ENCODE peak calls at places on chromosome 7, in seven cellular contexts. Q is GM23248, A is tibial nerve, S is heart left ventricle, T is mesenchymal stem cell, N is PC-9, F is substantia nigra. D is an unnamed sample.
A peak's percentile ranks its signal among the peaks of the same experiment; 100 is the strongest.

GRCh38 chr7:2551418-2551817 is 3.9 kb downstream of the BRAT1 start:
- DNase-seq in T (no peak), Q (no peak), N (no peak), A (no peak), S (no peak), F (no peak), D (no peak)

GRCh38 chr7:131015131-131015954 is 281.3 kb upstream of the KLF14 start:
- DNase-seq in N (peak; percentile 27), Q (peak; percentile 77), A (no peak), S (no peak), F (no peak), T (peak; percentile 68), D (no peak)

GRCh38 chr7:36141850-36142249 is 11.2 kb upstream of the EEPD1 start:
- DNase-seq in F (no peak), N (no peak), Q (no peak), A (no peak), S (no peak), T (no peak), D (no peak)

GRCh38 chr7:131068604-131069021 is 259.1 kb upstream of the MKLN1 start:
- DNase-seq in A (no peak), T (peak; percentile 71), S (no peak), Q (peak; percentile 76), N (no peak), F (no peak), D (no peak)

GRCh38 chr7:2934211-2934731 is 90.2 kb upstream of the GNA12 start:
- DNase-seq in S (no peak), F (no peak), A (no peak), N (peak; percentile 63), T (peak; percentile 56), Q (peak; percentile 79), D (peak; percentile 26)

GRCh38 chr7:134905375-134905774 is 80.9 kb upstream of the AGBL3 start:
- DNase-seq in Q (peak; percentile 96), N (no peak), S (peak; percentile 67), T (peak; percentile 92), F (no peak), A (peak; percentile 69), D (peak; percentile 61)

GRCh38 chr7:19747740-19748339 is 25.6 kb downstream of the TMEM196 start:
- DNase-seq in A (no peak), S (no peak), F (no peak), Q (peak; percentile 59), T (peak; percentile 48), N (no peak), D (no peak)

GRCh38 chr7:150990416-150991186 is at the start of gene NOS3:
- DNase-seq in Q (peak; percentile 28), A (no peak), F (no peak), N (peak; percentile 55), S (no peak), T (no peak), D (peak; percentile 40)

GRCh38 chr7:13846386-13846785 is 143.1 kb downstream of the ETV1 start:
- DNase-seq in S (no peak), F (no peak), A (no peak), Q (peak; percentile 17), N (no peak), T (no peak), D (no peak)

GRCh38 chr7:8362723-8363369 is 70.6 kb upstream of the NXPH1 start:
- DNase-seq in T (no peak), F (no peak), Q (no peak), A (no peak), N (no peak), S (no peak), D (no peak)

GRCh38 chr7:101099969-101100781 is 14.9 kb downstream of the TRIM56 start:
- DNase-seq in F (peak; percentile 46), N (peak; percentile 98), A (peak; percentile 98), S (peak; percentile 88), Q (peak; percentile 99), T (peak; percentile 99), D (peak; percentile 93)

GRCh38 chr7:38034062-38034907 is 113.8 kb downstream of the EPDR1 start:
- DNase-seq in T (no peak), Q (no peak), F (no peak), S (no peak), A (no peak), N (no peak), D (no peak)

GRCh38 chr7:117117172-117117571 is 163.9 kb downstream of the ST7 start:
- DNase-seq in F (no peak), Q (no peak), N (no peak), A (no peak), S (no peak), T (no peak), D (no peak)

GRCh38 chr7:22607180-22607579 is 107.2 kb upstream of the STEAP1B start:
- DNase-seq in T (peak; percentile 72), F (no peak), Q (peak; percentile 81), N (no peak), S (no peak), A (no peak), D (no peak)

GRCh38 chr7:40815512-40815911 is 680.7 kb downstream of the SUGCT start:
- DNase-seq in N (no peak), S (no peak), A (no peak), F (no peak), T (no peak), Q (peak; percentile 94), D (no peak)

GRCh38 chr7:52168085-52168484 is 851.5 kb upstream of the COBL start:
- DNase-seq in S (no peak), A (no peak), T (no peak), F (no peak), N (no peak), Q (no peak), D (no peak)

GRCh38 chr7:101823596-101823995 is 6.2 kb downstream of the CUX1 start:
- DNase-seq in S (no peak), A (no peak), N (no peak), T (no peak), Q (no peak), F (no peak), D (no peak)

GRCh38 chr7:157007470-157008066 is 2.9 kb downstream of the MNX1 start:
- DNase-seq in Q (no peak), F (no peak), T (no peak), N (no peak), S (no peak), A (no peak), D (no peak)

DNA sequence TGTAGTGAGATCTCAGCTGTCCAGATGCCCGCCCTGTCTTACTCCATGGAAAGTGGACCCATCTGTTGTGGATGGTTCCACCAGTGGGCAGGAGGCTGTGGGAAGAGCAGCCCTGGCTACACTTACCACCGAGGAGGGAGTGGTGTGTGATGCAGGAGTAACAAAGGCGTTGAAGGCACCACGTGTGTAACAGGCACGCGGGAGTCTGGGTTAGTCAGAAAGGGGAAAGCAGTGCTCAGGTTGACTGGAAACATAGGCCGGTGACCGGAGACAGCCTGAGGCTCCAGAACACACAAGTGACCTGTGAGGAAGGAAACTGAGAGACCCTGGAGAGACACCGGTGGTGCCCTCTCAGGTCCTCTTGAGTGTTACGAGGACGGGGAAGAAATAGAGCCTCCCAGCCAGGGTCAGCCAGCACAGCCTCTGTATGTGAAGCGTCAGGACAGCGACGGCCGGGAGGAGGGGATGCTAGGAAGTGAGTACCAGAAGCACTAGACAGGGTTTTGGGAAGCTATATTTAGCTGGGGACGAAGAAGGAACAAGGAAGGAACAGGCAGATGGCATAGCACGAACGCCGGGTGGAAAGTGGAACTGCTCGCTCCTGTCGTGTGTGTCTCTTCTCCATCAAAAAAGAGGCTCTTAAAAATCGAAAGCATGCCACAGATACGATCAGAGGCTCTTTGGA is 51.7 kb downstream of the DAGLB start:
- DNase-seq in A (no peak), F (no peak), T (no peak), S (peak; percentile 38), Q (no peak), N (no peak), D (no peak)
- H3K27ac ChIP-seq in A (peak overlapping the region; percentile 41), F (peak overlapping the region; percentile 1), T (no peak overlapping the region), S (peak overlapping the region; percentile 72), Q (peak overlapping the region; percentile 14), N (peak overlapping the region; percentile 93), D (peak overlapping the region; percentile 65)

DNA sequence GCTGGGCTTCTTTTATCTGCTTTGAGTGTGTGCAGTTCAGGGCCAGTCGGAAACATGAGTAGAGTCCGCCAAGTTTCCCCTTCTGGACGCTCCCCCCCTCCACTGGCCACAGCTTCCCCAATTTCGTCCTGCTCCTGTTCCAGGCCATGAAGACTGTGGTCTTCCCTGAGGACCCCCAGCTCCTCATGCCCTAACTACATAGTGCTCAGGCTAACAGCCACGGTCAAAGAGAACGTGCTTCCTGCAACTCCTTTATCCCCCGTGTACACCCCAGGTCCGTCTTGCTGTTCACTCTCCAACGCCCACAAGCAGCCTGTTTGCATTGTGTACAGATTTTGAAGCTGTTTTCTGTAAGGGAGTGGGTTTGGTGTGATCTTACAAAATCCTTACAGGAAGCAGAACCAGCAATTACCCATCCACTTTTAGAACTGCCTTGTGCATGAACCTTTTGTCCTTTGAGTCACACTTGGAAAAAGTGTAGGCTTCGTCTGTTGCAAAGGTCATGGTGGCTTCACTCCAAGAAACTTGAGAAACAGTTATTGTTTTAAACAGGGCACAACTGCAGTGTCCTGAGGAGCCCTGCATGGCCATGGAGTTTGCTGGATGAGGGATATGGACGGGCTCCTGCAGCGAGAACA is 77.0 kb upstream of the FAM20C start:
- DNase-seq in A (peak; percentile 62), S (no peak), F (no peak), N (no peak), T (peak; percentile 53), Q (peak; percentile 64), D (peak; percentile 76)
- H3K27ac ChIP-seq in A (peak overlapping the region; percentile 62), S (no peak overlapping the region), F (no peak overlapping the region), N (peak overlapping the region; percentile 35), T (no peak overlapping the region), Q (no peak overlapping the region), D (peak overlapping the region; percentile 18)

GRCh38 chr7:142513221-142513955 is 235.9 kb upstream of the PRSS1 start:
- DNase-seq in F (no peak), A (no peak), S (no peak), T (no peak), N (no peak), Q (peak; percentile 30), D (no peak)

GRCh38 chr7:142508251-142508650 is 241.0 kb upstream of the PRSS1 start:
- DNase-seq in F (no peak), Q (no peak), S (no peak), N (peak; percentile 78), A (no peak), T (no peak), D (no peak)

GRCh38 chr7:142507799-142508198 is 241.5 kb upstream of the PRSS1 start:
- DNase-seq in N (no peak), T (no peak), Q (no peak), F (no peak), S (no peak), A (no peak), D (no peak)

GRCh38 chr7:142516038-142516501 is 233.2 kb upstream of the PRSS1 start:
- DNase-seq in S (no peak), T (peak; percentile 74), F (no peak), N (peak; percentile 72), A (no peak), Q (peak; percentile 77), D (no peak)

GRCh38 chr7:142511801-142512200 is 237.5 kb upstream of the PRSS1 start:
- DNase-seq in Q (no peak), S (no peak), T (no peak), A (no peak), F (no peak), N (no peak), D (no peak)
- H3K27ac ChIP-seq in Q (no peak overlapping the region), S (no peak overlapping the region), T (no peak overlapping the region), A (no peak overlapping the region), F (no peak overlapping the region), N (peak overlapping the region; percentile 22), D (no peak overlapping the region)

DNA sequence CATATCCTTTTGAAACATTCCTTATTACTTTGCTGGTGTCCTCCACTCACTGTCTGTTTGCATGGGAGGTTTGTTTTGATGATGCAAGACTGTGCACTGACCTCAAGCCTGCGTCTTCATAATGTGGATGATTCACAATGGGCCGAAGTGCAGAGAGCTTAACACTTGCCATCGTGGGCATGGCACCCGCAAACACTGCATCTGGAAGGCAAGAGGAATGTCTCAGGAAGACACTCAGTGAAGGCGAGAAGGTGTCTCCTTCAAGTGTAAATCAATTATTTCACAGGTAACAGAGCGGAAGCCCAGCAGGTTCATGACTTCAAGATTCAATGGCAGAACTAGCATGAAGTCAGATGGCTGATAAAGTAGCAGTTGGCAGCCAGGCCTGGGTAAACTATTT is 98.1 kb downstream of the DPY19L1 start:
- DNase-seq in T (peak; percentile 92), N (no peak), A (no peak), Q (peak; percentile 29), S (no peak), F (no peak), D (no peak)
- H3K27ac ChIP-seq in T (no peak overlapping the region), N (no peak overlapping the region), A (no peak overlapping the region), Q (no peak overlapping the region), S (no peak overlapping the region), F (no peak overlapping the region), D (no peak overlapping the region)